ENCODE peak calls at places on chromosomes 3 and 15, in four cellular contexts. G is tibial artery, S is upper lobe of left lung, E is cardiac muscle cell. M is an unnamed sample.

GRCh38 chr3:188529228-188529627 is 375.3 kb downstream of the LPP start:
- DNase-seq in G (no peak), S (no peak), E (no peak), M (no peak)

GRCh38 chr3:71537211-71537611 is 46.3 kb downstream of the FOXP1 start:
- DNase-seq in G (peak), S (no peak), E (no peak), M (peak)

GRCh38 chr3:5072100-5072816 is 49.8 kb upstream of the ARL8B start:
- DNase-seq in G (no peak), S (no peak), E (no peak), M (no peak)

GRCh38 chr3:71090207-71090606 is 493.3 kb downstream of the FOXP1 start:
- DNase-seq in G (no peak), S (no peak), E (no peak), M (no peak)

GRCh38 chr3:139934557-139935070 is 371 bp upstream of the CLSTN2 start:
- DNase-seq in G (peak), S (peak), E (peak), M (peak)

GRCh38 chr3:71380096-71380495 is 203.4 kb downstream of the FOXP1 start:
- DNase-seq in G (no peak), S (no peak), E (no peak), M (no peak)

GRCh38 chr3:120418866-120419490 is 31.8 kb downstream of the FSTL1 start:
- DNase-seq in G (no peak), S (no peak), E (peak), M (no peak)

GRCh38 chr15:44727462-44728231 is 8.7 kb upstream of the TRIM69 start:
- DNase-seq in G (no peak), S (no peak), E (no peak), M (no peak)

GRCh38 chr3:114756506-114757279 is 390.4 kb downstream of the ZBTB20 start:
- DNase-seq in G (no peak), S (no peak), E (no peak), M (no peak)

GRCh38 chr15:29126208-29126536 is 143.4 kb downstream of the NSMCE3 start:
- DNase-seq in G (no peak), S (no peak), E (no peak), M (no peak)

GRCh38 chr3:157239082-157239704 is 79.2 kb upstream of the CCNL1 start:
- DNase-seq in G (peak), S (peak), E (peak), M (peak)

GRCh38 chr3:187310954-187311470 is 19.5 kb upstream of the MASP1 start:
- DNase-seq in G (no peak), S (no peak), E (no peak), M (no peak)

DNA sequence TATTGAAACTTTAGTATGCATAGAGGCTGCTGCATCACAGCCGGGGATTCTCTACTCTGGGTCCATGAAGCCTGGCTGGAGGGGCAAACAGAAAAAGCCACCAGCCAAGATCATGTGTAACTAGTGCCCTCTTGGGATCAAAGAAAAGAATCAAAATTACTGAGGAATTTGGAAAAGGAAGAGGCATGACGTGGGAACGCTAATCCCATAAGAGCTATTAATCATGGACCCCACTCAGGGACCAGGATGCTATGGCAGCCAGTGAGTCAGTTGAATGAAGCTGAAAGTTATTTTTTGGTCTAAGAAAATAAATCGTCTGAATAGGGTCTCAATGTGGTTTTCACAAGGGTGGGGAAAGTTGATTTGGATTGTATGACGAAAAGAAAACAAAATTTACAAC is 1165.1 kb downstream of the ROBO2 start:
- DNase-seq in G (no peak), S (no peak), E (peak), M (no peak)
- TF ChIP-seq CTCF in G (no peak), S (no peak), E (no peak), M (no peak)

GRCh38 chr15:80012060-80012726 is 41.2 kb upstream of the BCL2A1 start:
- DNase-seq in G (no peak), S (no peak), E (no peak), M (no peak)
- H3K27ac ChIP-seq in G (no peak), S (no peak), E (no peak), M (no peak)

GRCh38 chr15:64146885-64147681 is 4.4 kb upstream of the SNX22 start:
- DNase-seq in G (no peak), S (peak), E (peak), M (no peak)

GRCh38 chr15:64148168-64148567 is 3.4 kb upstream of the SNX22 start:
- DNase-seq in G (no peak), S (no peak), E (no peak), M (no peak)

GRCh38 chr15:64144565-64145281 is 6.8 kb upstream of the SNX22 start:
- DNase-seq in G (no peak), S (no peak), E (no peak), M (no peak)

GRCh38 chr15:64146041-64146440 is 5.5 kb upstream of the SNX22 start:
- DNase-seq in G (no peak), S (no peak), E (no peak), M (no peak)

GRCh38 chr15:64146520-64146884 is 5.0 kb upstream of the SNX22 start:
- DNase-seq in G (no peak), S (no peak), E (no peak), M (no peak)
- H3K4me3 ChIP-seq in G (no peak), S (no peak), E (no peak), M (no peak)

DNA sequence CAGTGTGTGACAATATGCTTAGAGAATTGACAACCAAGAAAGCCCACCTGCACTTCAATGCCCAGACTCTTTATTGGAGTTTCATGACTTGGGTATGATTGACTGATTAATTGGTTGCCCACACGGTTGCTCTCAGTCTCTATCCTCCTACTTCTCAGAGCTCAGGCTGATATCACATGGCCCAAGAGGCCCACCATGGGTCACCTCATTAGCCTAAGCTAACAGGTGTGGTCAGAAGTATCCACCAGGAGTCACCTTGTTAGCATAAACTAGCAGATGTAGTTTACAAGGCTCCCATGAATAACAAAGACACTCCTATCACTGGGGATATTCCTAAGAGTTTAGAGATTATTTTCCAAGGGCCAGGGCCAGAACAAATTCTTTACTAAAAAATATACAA is 120.2 kb upstream of the MBNL1 start:
- DNase-seq in G (no peak), S (no peak), E (no peak), M (no peak)
- TF ChIP-seq CTCF in G (no peak), S (no peak), E (no peak), M (no peak)

GRCh38 chr3:105960381-105960780 is 91.6 kb upstream of the CBLB start:
- DNase-seq in G (no peak), S (no peak), E (no peak), M (no peak)
- H3K27ac ChIP-seq in G (no peak), S (no peak), E (no peak), M (no peak)

GRCh38 chr3:161422171-161422693 is 50.9 kb upstream of the SPTSSB start:
- DNase-seq in G (no peak), S (no peak), E (no peak), M (no peak)

GRCh38 chr3:161419555-161420333 is 48.4 kb upstream of the SPTSSB start:
- DNase-seq in G (no peak), S (no peak), E (no peak), M (no peak)

GRCh38 chr3:161420746-161421145 is 49.4 kb upstream of the SPTSSB start:
- DNase-seq in G (no peak), S (no peak), E (no peak), M (no peak)

DNA sequence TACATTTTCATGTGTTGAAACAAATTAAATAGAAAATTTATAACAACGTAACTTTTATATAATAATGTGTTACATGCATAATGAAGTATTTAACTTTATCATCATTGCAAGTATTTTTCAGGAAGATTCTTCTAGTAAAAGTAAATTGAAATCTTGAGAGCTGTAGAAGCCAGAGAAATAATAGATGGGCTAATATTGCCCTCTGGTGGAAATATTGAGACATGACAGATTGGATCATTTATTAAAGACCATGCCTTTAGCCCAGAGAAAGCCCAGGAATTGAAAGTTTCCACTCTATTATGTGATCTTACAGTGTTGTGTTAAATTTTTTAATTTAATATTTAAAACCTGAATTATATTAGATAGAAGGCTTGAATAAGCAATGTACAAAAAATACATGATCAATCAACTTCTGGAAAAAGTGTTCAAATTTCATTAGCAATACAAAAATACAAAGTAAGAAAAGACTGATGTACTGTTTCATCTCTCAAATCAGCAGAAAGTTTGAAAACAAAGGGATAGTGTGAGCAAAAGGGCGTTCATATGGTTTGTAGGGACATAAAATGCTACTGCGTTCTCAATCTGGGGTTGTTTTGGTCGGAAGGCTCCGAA is 52.7 kb upstream of the SPTSSB start:
- DNase-seq in G (no peak), S (no peak), E (peak), M (peak)
- H3K4me3 ChIP-seq in G (no peak), S (no peak), E (no peak), M (no peak)